ENCODE peak calls at places on chromosomes 12 and 14, in five cellular contexts. C is GM13976, D is PC-3, R is cardiac muscle cell, G is left lung. K is an unnamed sample.
A peak's percentile ranks its signal among the peaks of the same experiment; 100 is the strongest.

GRCh38 chr12:120686690-120687569 is at the start of gene MLEC:
- DNase-seq in C (peak; percentile 99), D (peak; percentile 98), R (peak; percentile 98), G (peak; percentile 98), K (peak; percentile 99)

GRCh38 chr14:59897757-59898383 is 22.1 kb upstream of the LRRC9 start:
- DNase-seq in C (peak; percentile 14), D (peak; percentile 87), R (peak; percentile 59), G (no peak), K (peak; percentile 43)

GRCh38 chr14:102317564-102318248 is 1.8 kb upstream of the ZNF839 start:
- DNase-seq in C (peak; percentile 17), D (peak; percentile 61), R (peak; percentile 50), G (no peak), K (no peak)

GRCh38 chr14:90842726-90843125 is 26.5 kb upstream of the TTC7B start:
- DNase-seq in C (no peak), D (no peak), R (no peak), G (no peak), K (no peak)

GRCh38 chr14:98953544-98954346 is 318.3 kb downstream of the BCL11B start:
- DNase-seq in C (no peak), D (no peak), R (no peak), G (peak; percentile 62), K (no peak)

GRCh38 chr14:23579739-23580138 is 1.1 kb upstream of the JPH4 start:
- DNase-seq in C (no peak), D (no peak), R (no peak), G (no peak), K (no peak)

GRCh38 chr12:123900898-123901376 is 71.7 kb downstream of the CCDC92 start:
- DNase-seq in C (no peak), D (peak; percentile 27), R (peak; percentile 52), G (no peak), K (no peak)

GRCh38 chr12:24854017-24854416 is 94.9 kb downstream of the BCAT1 start:
- DNase-seq in C (no peak), D (no peak), R (no peak), G (no peak), K (no peak)

GRCh38 chr12:112524676-112525425 is 106.1 kb downstream of the PTPN11 start:
- DNase-seq in C (no peak), D (peak; percentile 94), R (no peak), G (no peak), K (no peak)

GRCh38 chr14:88535813-88536212 is 19.0 kb downstream of the PTPN21 start:
- DNase-seq in C (no peak), D (no peak), R (no peak), G (no peak), K (no peak)

GRCh38 chr12:106226884-106227640 is 20.8 kb downstream of the CKAP4 start:
- DNase-seq in C (peak; percentile 75), D (peak; percentile 87), R (peak; percentile 61), G (no peak), K (no peak)

GRCh38 chr12:130953783-130954543 is at the start of gene ADGRD1:
- DNase-seq in C (peak; percentile 65), D (no peak), R (peak; percentile 88), G (peak; percentile 81), K (no peak)

GRCh38 chr12:71771069-71771468 is 16.4 kb downstream of the RAB21 start:
- DNase-seq in C (no peak), D (no peak), R (no peak), G (no peak), K (no peak)

GRCh38 chr12:107309020-107309419 is 215.7 kb upstream of the CRY1 start:
- DNase-seq in C (no peak), D (no peak), R (no peak), G (no peak), K (no peak)

GRCh38 chr12:85865905-85866304 is 8.2 kb upstream of the NTS start:
- DNase-seq in C (no peak), D (no peak), R (peak; percentile 8), G (no peak), K (peak; percentile 63)

GRCh38 chr14:32764131-32764530 is 174.5 kb upstream of the NPAS3 start:
- DNase-seq in C (no peak), D (peak; percentile 31), R (no peak), G (no peak), K (no peak)

GRCh38 chr12:55743967-55744931 is 1.3 kb downstream of the GDF11 start:
- DNase-seq in C (no peak), D (no peak), R (peak; percentile 25), G (no peak), K (peak; percentile 46)

GRCh38 chr12:89686311-89686710 is 22.3 kb downstream of the ATP2B1 start:
- DNase-seq in C (no peak), D (no peak), R (no peak), G (no peak), K (no peak)

GRCh38 chr12:119652665-119653064 is 15.3 kb upstream of the PRKAB1 start:
- DNase-seq in C (no peak), D (no peak), R (no peak), G (no peak), K (no peak)

GRCh38 chr12:127680516-127680915 is 586.5 kb upstream of the TMEM132C start:
- DNase-seq in C (no peak), D (no peak), R (no peak), G (no peak), K (no peak)

GRCh38 chr12:113770389-113770865 is 195.7 kb downstream of the RBM19 start:
- DNase-seq in C (no peak), D (no peak), R (no peak), G (no peak), K (no peak)

GRCh38 chr12:124277394-124278222 is 17.3 kb upstream of the RFLNA start:
- DNase-seq in C (no peak), D (no peak), R (no peak), G (no peak), K (no peak)

GRCh38 chr12:104928036-104928770 is 29.9 kb downstream of the SLC41A2 start:
- DNase-seq in C (no peak), D (no peak), R (no peak), G (no peak), K (no peak)

DNA sequence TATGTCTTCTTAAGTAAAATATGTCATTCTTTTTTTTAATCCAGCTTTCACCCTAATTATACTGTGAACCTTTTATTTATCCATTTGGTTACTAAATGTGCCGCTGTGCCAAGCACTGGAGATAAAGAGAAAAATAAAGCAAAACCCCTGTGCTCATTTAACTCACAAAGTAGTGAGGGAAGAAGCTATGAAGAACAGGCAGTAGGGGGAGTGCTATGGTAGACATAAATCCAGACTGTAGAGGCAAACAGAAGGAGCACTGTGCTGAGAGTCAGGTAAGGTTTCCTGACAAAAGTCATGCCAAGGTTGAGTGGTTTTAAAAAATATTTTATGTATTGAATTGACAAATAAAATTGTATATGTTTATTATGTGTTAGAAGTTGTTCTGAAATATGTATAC is 188.5 kb upstream of the SYT10 start:
- DNase-seq in C (no peak), D (peak; percentile 26), R (no peak), G (no peak), K (no peak)
- TF ChIP-seq CTCF in C (no peak), D (peak; percentile 57), R (no peak), G (no peak), K (no peak)

GRCh38 chr12:53052419-53053222 is 2.8 kb downstream of the TNS2 start:
- DNase-seq in C (no peak), D (peak; percentile 72), R (no peak), G (peak; percentile 92), K (no peak)
- TF ChIP-seq CTCF in C (no peak), D (no peak), R (no peak), G (no peak), K (no peak)

GRCh38 chr12:96265836-96266235 is 71.7 kb downstream of the ELK3 start:
- DNase-seq in C (no peak), D (no peak), R (no peak), G (no peak), K (no peak)
- TF ChIP-seq CTCF in C (no peak), D (no peak), R (no peak), G (no peak), K (no peak)

GRCh38 chr14:65790185-65790815 is 377.8 kb downstream of the FUT8 start:
- DNase-seq in C (no peak), D (no peak), R (peak; percentile 28), G (no peak), K (peak; percentile 72)

GRCh38 chr14:65794674-65795279 is 382.2 kb downstream of the FUT8 start:
- DNase-seq in C (no peak), D (no peak), R (no peak), G (no peak), K (no peak)

GRCh38 chr14:65788876-65789859 is 376.6 kb downstream of the FUT8 start:
- DNase-seq in C (no peak), D (no peak), R (no peak), G (no peak), K (peak; percentile 76)

GRCh38 chr14:65792208-65792905 is 379.8 kb downstream of the FUT8 start:
- DNase-seq in C (no peak), D (peak; percentile 81), R (no peak), G (no peak), K (no peak)

DNA sequence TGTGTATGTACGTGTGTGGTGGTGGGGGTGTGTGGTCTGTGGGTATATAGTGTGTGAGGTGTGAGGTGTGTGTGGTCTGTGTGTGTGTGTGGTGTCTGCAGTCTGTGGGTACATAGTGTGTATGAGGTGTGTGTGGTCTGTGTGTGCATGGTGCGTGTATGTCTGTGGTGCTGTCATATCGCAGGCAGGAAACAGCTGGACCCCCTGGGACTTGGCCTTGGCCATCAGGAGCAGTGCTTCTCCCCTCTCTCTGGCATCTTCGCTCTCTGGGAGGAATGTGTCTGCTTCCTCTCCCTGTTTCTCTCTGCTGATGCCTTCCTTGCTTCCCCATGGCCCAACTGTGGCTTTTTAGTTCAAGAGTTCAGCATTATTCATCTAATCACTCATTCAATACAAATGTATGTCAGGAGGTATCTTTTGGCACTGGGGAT is 379.0 kb downstream of the FUT8 start:
- DNase-seq in C (peak; percentile 53), D (peak; percentile 62), R (no peak), G (no peak), K (peak; percentile 48)
- TF ChIP-seq CTCF in C (no peak), D (no peak), R (no peak), G (no peak), K (no peak)

GRCh38 chr12:41380878-41381277 is 192.8 kb downstream of the PDZRN4 start:
- DNase-seq in C (no peak), D (no peak), R (no peak), G (no peak), K (no peak)
- TF ChIP-seq CTCF in C (no peak), D (no peak), R (no peak), G (no peak), K (no peak)

DNA sequence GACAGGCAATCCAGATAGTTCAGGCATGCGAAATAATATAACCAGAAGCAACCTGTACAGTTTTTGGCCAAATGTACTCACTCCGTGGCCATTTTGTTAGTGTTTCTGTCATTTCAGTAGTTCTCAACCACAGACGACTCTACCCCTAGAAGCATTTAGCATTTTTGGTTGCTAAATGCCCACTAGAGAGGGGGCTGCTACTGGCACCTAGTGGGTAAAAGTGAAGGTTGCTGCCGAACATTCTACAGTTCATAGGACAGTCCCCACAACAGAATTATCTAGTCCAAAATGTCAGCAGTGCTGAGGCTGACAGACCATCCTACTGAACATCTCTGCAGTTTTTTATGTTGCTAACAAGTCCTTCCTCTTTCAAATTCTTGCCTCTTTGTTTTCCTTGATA is 107.4 kb downstream of the TSHR start:
- DNase-seq in C (no peak), D (peak; percentile 51), R (peak; percentile 20), G (no peak), K (no peak)
- TF ChIP-seq CTCF in C (no peak), D (peak; percentile 71), R (no peak), G (no peak), K (no peak)

GRCh38 chr12:7130791-7131501 is 775 bp downstream of the CLSTN3 start:
- DNase-seq in C (peak; percentile 70), D (peak; percentile 50), R (peak; percentile 58), G (peak; percentile 72), K (peak; percentile 74)
- TF ChIP-seq CTCF in C (no peak), D (no peak), R (no peak), G (no peak), K (no peak)

K was measured in glutamatergic neuron.